ENCODE peak calls at places on chromosomes 13 and 19, in eight cellular contexts. R is spleen, B is AG04450, W is psoas muscle, X is cardiac muscle cell, J is brain microvascular endothelial cell, Z is cardiac fibroblast, T is astrocyte. E is an unnamed sample.

GRCh38 chr13:27476943-27477681 is 26.7 kb upstream of the MTIF3 start:
- DNase-seq in W (no peak), X (peak), B (peak), R (no peak), Z (peak), J (peak), T (no peak), E (peak)

GRCh38 chr13:96284971-96285370 is 195.1 kb downstream of the HS6ST3 start:
- DNase-seq in Z (no peak), B (no peak), T (no peak), W (no peak), X (no peak), R (no peak), J (no peak), E (no peak)

GRCh38 chr19:1567848-1568227 is 287 bp downstream of the MEX3D start:
- DNase-seq in B (no peak), X (no peak), J (no peak), W (no peak), T (no peak), Z (no peak), R (no peak), E (no peak)

GRCh38 chr19:31261019-31261595 is 88.1 kb downstream of the TSHZ3 start:
- DNase-seq in X (no peak), R (no peak), B (no peak), J (no peak), W (no peak), Z (no peak), T (no peak), E (no peak)

GRCh38 chr13:77583551-77583950 is 48.0 kb downstream of the SCEL start:
- DNase-seq in J (no peak), T (no peak), W (no peak), B (no peak), X (no peak), Z (no peak), R (no peak), E (no peak)

GRCh38 chr13:77492982-77493381 is 42.5 kb upstream of the SCEL start:
- DNase-seq in X (peak), J (peak), B (no peak), Z (peak), T (peak), W (no peak), R (no peak), E (peak)

GRCh38 chr13:55361141-55361540 is 1779.6 kb upstream of the PRR20A start:
- DNase-seq in R (no peak), T (no peak), W (no peak), J (no peak), Z (no peak), B (no peak), X (no peak), E (no peak)

GRCh38 chr13:60838581-60838980 is 441.6 kb downstream of the TDRD3 start:
- DNase-seq in B (no peak), Z (no peak), J (no peak), X (no peak), T (peak), R (no peak), W (no peak), E (peak)

GRCh38 chr13:113742445-113743120 is 16.4 kb upstream of the TMEM255B start:
- DNase-seq in W (no peak), X (no peak), T (no peak), R (peak), J (no peak), Z (no peak), B (no peak), E (no peak)

DNA sequence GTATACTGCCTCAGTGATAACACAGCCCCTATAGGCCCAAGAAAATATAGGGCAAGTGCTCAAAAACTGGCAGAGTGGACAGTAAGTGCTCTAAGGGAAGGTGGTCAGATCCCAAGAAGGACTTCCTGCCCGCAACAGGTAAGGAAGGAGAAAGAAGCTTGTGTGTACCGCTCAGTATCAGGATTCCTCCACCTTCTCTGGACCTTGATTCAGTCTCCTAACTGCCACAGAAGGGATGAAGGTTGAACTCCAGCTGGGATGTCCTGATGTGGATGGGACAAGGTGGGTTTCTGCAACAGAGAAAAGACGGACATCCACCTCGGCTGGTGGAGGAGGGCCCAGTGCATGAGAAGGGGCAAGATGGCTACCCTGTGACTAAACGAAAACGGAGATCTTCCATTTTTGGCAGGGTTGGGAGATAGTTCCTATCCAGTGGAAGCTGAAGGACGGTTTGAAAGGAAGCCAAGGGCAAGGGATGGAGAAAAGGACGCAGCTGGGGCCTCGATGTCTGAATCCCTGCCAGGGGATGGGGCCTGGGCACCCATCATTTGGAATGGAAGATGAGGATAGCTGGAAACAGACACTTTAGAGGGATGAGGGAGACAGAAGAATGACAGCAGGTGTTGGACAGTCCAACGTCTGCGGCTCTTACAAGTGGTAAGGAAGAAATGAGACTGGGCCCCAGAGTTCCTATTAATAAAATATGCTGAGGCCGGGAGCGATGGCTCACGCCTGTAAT is 1.3 kb upstream of the ATF5 start:
- DNase-seq in J (no peak), T (no peak), X (no peak), W (no peak), R (no peak), B (no peak), Z (no peak), E (no peak)
- H3K4me3 ChIP-seq in J (peak), T (no peak), X (no peak), W (peak), R (peak), B (peak), Z (no peak), E (no peak)

GRCh38 chr19:3251229-3251628 is 26.8 kb downstream of the CELF5 start:
- DNase-seq in B (no peak), Z (no peak), T (no peak), J (no peak), W (no peak), R (no peak), X (no peak), E (no peak)

GRCh38 chr19:3254520-3254919 is 30.1 kb downstream of the CELF5 start:
- DNase-seq in X (no peak), W (no peak), R (no peak), Z (no peak), T (no peak), J (no peak), B (no peak), E (no peak)

GRCh38 chr19:3250675-3251074 is 26.2 kb downstream of the CELF5 start:
- DNase-seq in Z (peak), T (no peak), J (no peak), W (no peak), R (no peak), B (no peak), X (peak), E (peak)

GRCh38 chr19:3252650-3253049 is 28.2 kb downstream of the CELF5 start:
- DNase-seq in T (no peak), Z (no peak), R (no peak), W (no peak), X (no peak), B (no peak), J (no peak), E (no peak)

DNA sequence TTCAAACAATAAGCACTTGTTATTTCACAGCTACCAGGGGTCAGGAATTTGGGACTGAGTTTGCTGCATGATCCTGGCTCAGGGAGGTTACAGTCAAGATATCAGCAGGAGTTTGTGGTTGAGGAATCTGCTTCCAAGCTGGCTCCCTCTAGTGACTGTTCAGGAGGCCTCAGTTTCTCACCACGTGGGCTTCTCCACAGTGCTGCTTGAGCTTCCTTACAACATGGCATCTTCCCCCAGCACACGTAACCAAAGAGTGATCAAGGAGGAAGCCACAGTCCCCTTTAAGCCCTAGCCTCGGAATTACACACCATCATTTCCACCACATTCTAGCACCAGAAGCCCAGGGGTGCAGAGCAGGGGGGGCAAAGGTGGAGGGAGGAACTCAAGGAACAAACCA is 28.8 kb downstream of the CELF5 start:
- DNase-seq in W (no peak), T (no peak), J (no peak), B (no peak), Z (peak), X (peak), R (no peak), E (no peak)
- TF ChIP-seq CTCF in W (no peak), T (no peak), J (peak), B (no peak), Z (no peak), X (no peak), R (no peak), E (no peak)

DNA sequence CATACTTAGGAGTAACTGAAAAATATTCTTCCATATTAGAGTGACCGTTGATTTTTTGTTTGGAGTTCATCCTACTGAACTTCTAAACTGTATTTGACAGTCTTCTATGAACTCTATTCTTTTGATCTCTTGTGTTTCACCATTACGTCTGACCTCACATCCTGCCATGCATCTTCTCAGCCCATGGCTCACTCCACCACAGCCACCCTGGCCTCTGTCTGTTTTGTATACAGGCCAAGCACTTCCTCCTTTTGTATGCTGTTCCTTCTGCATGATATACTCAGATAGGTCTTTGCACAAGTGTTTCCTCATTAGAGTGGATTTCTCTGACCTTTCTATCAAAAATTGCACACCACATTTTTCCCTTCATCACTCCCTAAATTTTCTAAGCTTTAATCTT is 119.9 kb downstream of the MAB21L1 start:
- DNase-seq in R (no peak), Z (peak), X (peak), B (no peak), T (no peak), W (no peak), J (no peak), E (no peak)
- H3K4me3 ChIP-seq in R (no peak), Z (no peak), X (no peak), B (no peak), T (no peak), W (no peak), J (no peak), E (no peak)

GRCh38 chr19:16446108-16447014 is 25.4 kb downstream of the EPS15L1 start:
- DNase-seq in X (no peak), W (no peak), J (peak), T (no peak), R (peak), Z (no peak), B (no peak), E (no peak)

GRCh38 chr19:16444273-16444597 is 27.5 kb downstream of the EPS15L1 start:
- DNase-seq in Z (no peak), J (no peak), B (no peak), W (no peak), R (no peak), X (no peak), T (no peak), E (no peak)

GRCh38 chr19:16442386-16443276 is 29.1 kb downstream of the EPS15L1 start:
- DNase-seq in J (no peak), B (no peak), X (no peak), T (no peak), W (peak), Z (no peak), R (no peak), E (no peak)

GRCh38 chr19:16445238-16446107 is 26.3 kb downstream of the EPS15L1 start:
- DNase-seq in R (peak), Z (peak), T (peak), X (no peak), J (no peak), W (no peak), B (no peak), E (peak)

GRCh38 chr19:16441661-16442071 is 30.1 kb downstream of the EPS15L1 start:
- DNase-seq in R (no peak), T (no peak), Z (no peak), W (no peak), B (no peak), X (no peak), J (no peak), E (peak)
- TF ChIP-seq CTCF in R (peak), T (peak), Z (peak), W (peak), B (peak), X (peak), J (peak), E (peak)

DNA sequence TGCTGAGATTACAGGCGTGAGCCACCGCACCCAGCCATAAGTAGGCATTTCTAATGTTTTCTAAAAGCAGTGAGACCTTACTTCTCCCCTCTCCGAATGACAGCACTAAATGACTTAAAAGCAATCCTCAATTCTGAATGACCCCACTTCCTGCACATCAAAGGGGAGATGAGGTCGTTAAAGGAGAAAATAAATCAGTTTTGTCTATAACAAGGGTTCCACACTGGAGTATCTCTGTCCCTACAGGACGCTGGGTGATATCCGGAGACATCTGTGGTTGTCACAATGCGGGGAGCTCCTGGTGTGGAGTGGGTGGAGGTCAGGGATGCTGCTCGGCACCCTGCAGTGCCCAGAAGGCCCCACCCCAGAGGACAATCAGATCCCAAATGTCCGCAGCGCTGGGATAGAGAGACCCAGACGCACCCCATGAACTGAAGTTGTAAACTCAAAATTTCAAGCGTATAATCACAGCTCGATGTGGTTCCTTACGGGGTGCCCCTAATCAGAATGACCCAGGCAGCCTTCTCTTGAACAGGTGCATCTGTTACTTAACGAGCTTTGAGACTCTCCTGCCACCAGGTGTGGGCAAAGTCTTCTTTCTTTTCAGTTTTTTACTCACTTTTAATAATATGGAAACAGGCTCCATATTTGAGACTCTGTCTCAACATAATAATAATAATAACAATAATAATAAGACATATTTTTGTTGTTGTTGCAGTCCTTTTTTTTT is 2.9 kb downstream of the GNG7 start:
- DNase-seq in Z (no peak), J (no peak), R (no peak), B (no peak), X (no peak), W (no peak), T (no peak), E (no peak)
- H3K4me3 ChIP-seq in Z (no peak), J (no peak), R (peak), B (no peak), X (no peak), W (no peak), T (no peak), E (no peak)

GRCh38 chr13:20901668-20902437 is 693 bp downstream of the XPO4 start:
- DNase-seq in T (peak), J (no peak), X (peak), Z (peak), R (peak), B (no peak), W (peak), E (peak)
- TF ChIP-seq CTCF in T (no peak), J (no peak), X (no peak), Z (no peak), R (no peak), B (no peak), W (no peak), E (no peak)

GRCh38 chr13:76025392-76025791 is 389.3 kb downstream of the LMO7 start:
- DNase-seq in B (no peak), X (no peak), Z (no peak), T (no peak), R (no peak), W (no peak), J (no peak), E (no peak)

GRCh38 chr13:76027131-76027530 is 391.0 kb downstream of the LMO7 start:
- DNase-seq in J (no peak), W (no peak), B (no peak), Z (no peak), R (no peak), T (no peak), X (no peak), E (no peak)

GRCh38 chr13:76020421-76020955 is 384.4 kb downstream of the LMO7 start:
- DNase-seq in W (no peak), X (no peak), Z (no peak), T (no peak), R (no peak), J (no peak), B (no peak), E (no peak)

GRCh38 chr13:76024151-76024550 is 388.0 kb downstream of the LMO7 start:
- DNase-seq in J (no peak), X (no peak), T (no peak), Z (no peak), W (no peak), R (no peak), B (no peak), E (no peak)

DNA sequence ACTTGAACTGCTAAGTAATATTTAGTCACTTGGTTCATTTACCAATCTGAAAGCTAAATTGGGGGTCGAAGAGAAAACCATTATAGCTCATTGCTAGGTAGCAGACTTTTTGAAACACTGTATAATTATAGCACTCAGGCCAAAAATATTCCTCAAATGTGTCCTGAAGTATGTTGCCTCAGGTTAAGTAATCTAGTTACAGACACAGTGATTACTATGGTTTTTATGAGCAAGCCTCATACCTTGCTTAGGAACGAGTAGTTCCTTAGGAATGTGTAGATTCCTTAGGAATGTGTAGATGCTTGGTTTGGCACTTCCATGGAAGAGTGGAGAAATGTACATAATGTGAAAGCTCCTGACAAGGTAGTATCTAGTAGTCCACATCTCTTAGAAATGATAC is 387.5 kb downstream of the LMO7 start:
- DNase-seq in X (no peak), B (no peak), R (no peak), Z (peak), T (peak), J (no peak), W (no peak), E (peak)
- H3K4me3 ChIP-seq in X (no peak), B (no peak), R (no peak), Z (no peak), T (no peak), J (no peak), W (no peak), E (no peak)

GRCh38 chr13:29282096-29282495 is 313.4 kb downstream of the SLC7A1 start:
- DNase-seq in R (no peak), J (no peak), T (no peak), X (no peak), B (no peak), Z (no peak), W (no peak), E (no peak)

GRCh38 chr13:29279859-29280258 is 315.6 kb downstream of the SLC7A1 start:
- DNase-seq in X (no peak), Z (no peak), T (no peak), J (no peak), B (no peak), W (no peak), R (no peak), E (no peak)

DNA sequence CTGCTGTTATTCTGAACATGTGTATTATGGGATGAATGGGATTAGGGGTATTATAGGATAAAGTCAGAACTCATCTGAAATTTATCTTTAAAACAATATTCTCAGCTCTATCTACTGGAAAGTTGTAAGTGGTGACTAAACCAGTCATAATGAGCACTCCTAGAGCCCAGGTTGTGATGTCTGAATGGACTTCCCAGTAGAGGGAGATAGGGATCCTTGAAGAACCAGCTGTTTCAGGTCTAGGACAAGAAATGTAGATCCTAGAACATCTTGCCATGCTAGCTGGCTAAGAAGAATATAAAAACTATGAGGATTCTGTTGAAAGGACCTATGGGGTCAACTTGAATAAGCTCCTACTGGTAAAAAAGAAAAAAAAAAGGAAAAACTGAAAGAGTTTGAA is 310.8 kb downstream of the SLC7A1 start:
- DNase-seq in Z (no peak), T (no peak), X (no peak), R (no peak), B (no peak), W (no peak), J (no peak), E (peak)
- TF ChIP-seq CTCF in Z (no peak), T (no peak), X (no peak), R (no peak), B (no peak), W (no peak), J (no peak), E (no peak)

DNA sequence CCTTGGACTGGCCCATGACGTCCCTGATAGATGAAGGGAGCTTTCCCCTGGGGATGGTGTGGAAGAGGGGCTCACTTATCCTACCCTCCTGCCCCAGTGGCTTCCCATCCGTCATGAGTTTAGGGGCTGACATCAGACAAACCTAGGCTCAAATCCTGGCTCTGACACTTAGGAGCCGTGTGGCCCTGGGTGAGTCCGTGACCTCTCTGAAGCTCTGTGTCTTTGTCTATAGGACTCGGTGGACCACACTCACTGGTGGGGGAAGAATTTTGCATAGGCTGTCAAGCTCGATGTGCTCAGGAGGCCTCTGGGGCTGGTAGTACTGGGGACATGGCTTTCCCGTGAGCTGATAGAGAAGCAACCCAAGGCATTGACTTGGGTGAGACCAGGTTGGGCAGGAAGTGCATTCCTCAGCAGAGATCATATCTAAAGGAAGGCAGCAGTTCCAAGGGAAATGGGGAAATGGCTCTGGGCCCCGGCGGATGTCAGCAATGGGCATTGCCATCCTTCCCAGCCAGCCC is 17.4 kb upstream of the AP1M2 start:
- DNase-seq in Z (no peak), W (peak), B (no peak), R (peak), T (no peak), X (no peak), J (no peak), E (no peak)
- H3K4me3 ChIP-seq in Z (no peak), W (peak), B (peak), R (peak), T (no peak), X (no peak), J (no peak), E (no peak)

E was measured in epithelial cell of esophagus.